ENCODE peak calls at places on chromosomes 11 and 22, in seven cellular contexts. M is activated CD4-positive, alpha-beta T cell treated with anti-CD3 and anti-CD28 coated beads, Interleukin-2, amount 50 U/mL, for 48 hours; R is CD4-positive, alpha-beta T cell; N is left lung; I is T follicular helper cell; Q is CD4-positive, CD25-positive, alpha-beta regulatory T cell; B is NCI-H460. P is an unnamed sample.

GRCh38 chr11:93192163-93192562 is 5.6 kb downstream of the SLC36A4 start:
- DNase-seq in M (no peak), R (no peak), N (no peak), I (no peak), Q (no peak), B (no peak), P (no peak)

GRCh38 chr11:75631086-75631694 is 37.6 kb downstream of the MAP6 start:
- DNase-seq in M (no peak), R (no peak), N (no peak), I (no peak), Q (no peak), B (no peak), P (no peak)

GRCh38 chr11:71286701-71287643 is 34.6 kb upstream of the SHANK2 start:
- DNase-seq in M (no peak), R (no peak), N (peak), I (no peak), Q (no peak), B (no peak), P (peak)

GRCh38 chr11:45395421-45395820 is 109.3 kb upstream of the SYT13 start:
- DNase-seq in M (no peak), R (no peak), N (no peak), I (no peak), Q (no peak), B (no peak), P (no peak)

GRCh38 chr11:126268361-126268707 is 361 bp downstream of the SRPRA start:
- DNase-seq in M (no peak), R (no peak), N (no peak), I (no peak), Q (no peak), B (no peak), P (no peak)

GRCh38 chr11:9752091-9752490 is 88.2 kb downstream of the SWAP70 start:
- DNase-seq in M (no peak), R (no peak), N (no peak), I (no peak), Q (no peak), B (no peak), P (peak)

GRCh38 chr22:46209262-46209661 is 40.8 kb downstream of the CDPF1 start:
- DNase-seq in M (no peak), R (no peak), N (no peak), I (no peak), Q (no peak), B (no peak), P (no peak)

GRCh38 chr11:68263444-68264035 is 8.2 kb downstream of the C11orf24 start:
- DNase-seq in M (no peak), R (no peak), N (no peak), I (no peak), Q (no peak), B (no peak), P (no peak)

GRCh38 chr11:12577746-12578644 is 96.2 kb upstream of the TEAD1 start:
- DNase-seq in M (no peak), R (no peak), N (no peak), I (no peak), Q (no peak), B (no peak), P (no peak)

GRCh38 chr22:49586244-49586748 is 241.4 kb downstream of the BRD1 start:
- DNase-seq in M (no peak), R (no peak), N (no peak), I (no peak), Q (no peak), B (peak), P (no peak)

GRCh38 chr22:44928064-44928463 is 81.7 kb downstream of the PHF21B start:
- DNase-seq in M (no peak), R (no peak), N (no peak), I (no peak), Q (no peak), B (no peak), P (no peak)

GRCh38 chr11:84947970-84948600 is 679.1 kb downstream of the DLG2 start:
- DNase-seq in M (no peak), R (no peak), N (no peak), I (no peak), Q (no peak), B (peak), P (no peak)

GRCh38 chr11:76371170-76371569 is 9.8 kb downstream of the THAP12 start:
- DNase-seq in M (peak), R (no peak), N (no peak), I (no peak), Q (no peak), B (peak), P (peak)

GRCh38 chr11:69374110-69374981 is 80.4 kb downstream of the MYEOV start:
- DNase-seq in M (no peak), R (no peak), N (peak), I (no peak), Q (no peak), B (no peak), P (no peak)

GRCh38 chr11:35007277-35007676 is 90.9 kb downstream of the PDHX start:
- DNase-seq in M (no peak), R (no peak), N (no peak), I (no peak), Q (no peak), B (no peak), P (no peak)

GRCh38 chr11:2510626-2511402 is 66.0 kb downstream of the KCNQ1 start:
- DNase-seq in M (no peak), R (no peak), N (peak), I (no peak), Q (no peak), B (no peak), P (no peak)

GRCh38 chr11:2932850-2933251 is 3.6 kb upstream of the PHLDA2 start:
- DNase-seq in M (no peak), R (no peak), N (peak), I (no peak), Q (no peak), B (no peak), P (no peak)

GRCh38 chr22:42410708-42411107 is 21.5 kb downstream of the NFAM1 start:
- DNase-seq in M (no peak), R (no peak), N (no peak), I (no peak), Q (no peak), B (no peak), P (no peak)

GRCh38 chr11:70928854-70929598 is 323.4 kb downstream of the SHANK2 start:
- DNase-seq in M (no peak), R (no peak), N (no peak), I (no peak), Q (no peak), B (no peak), P (no peak)

GRCh38 chr22:26588749-26589366 is 1.1 kb downstream of the TPST2 start:
- DNase-seq in M (no peak), R (no peak), N (no peak), I (no peak), Q (no peak), B (no peak), P (no peak)

GRCh38 chr11:69510471-69511357 is 29.3 kb downstream of the LINC01488 start:
- DNase-seq in M (no peak), R (no peak), N (peak), I (no peak), Q (no peak), B (no peak), P (no peak)

GRCh38 chr22:17772249-17772962 is 1.9 kb downstream of the BID start:
- DNase-seq in M (no peak), R (no peak), N (no peak), I (no peak), Q (no peak), B (no peak), P (no peak)

GRCh38 chr22:34847072-34847471 is 218.9 kb upstream of the ISX start:
- DNase-seq in M (no peak), R (no peak), N (no peak), I (no peak), Q (no peak), B (no peak), P (no peak)

GRCh38 chr22:29609139-29609538 is 5.7 kb downstream of the NF2 start:
- DNase-seq in M (no peak), R (no peak), N (no peak), I (no peak), Q (no peak), B (no peak), P (no peak)

GRCh38 chr22:23531966-23532735 is 47.9 kb downstream of the IGLL1 start:
- DNase-seq in M (no peak), R (no peak), N (peak), I (no peak), Q (no peak), B (no peak), P (no peak)

GRCh38 chr22:21952586-21953571 is at the start of gene PPM1F:
- DNase-seq in M (peak), R (peak), N (peak), I (peak), Q (peak), B (peak), P (no peak)

GRCh38 chr22:37483594-37484114 is 2.5 kb downstream of the MFNG start:
- DNase-seq in M (no peak), R (no peak), N (peak), I (no peak), Q (no peak), B (no peak), P (no peak)

P was measured in HS-5.